ENCODE peak calls at places on chromosomes 6 and 20, in four cellular contexts. W, S, H and G are unnamed samples.

GRCh38 chr20:10982692-10983091 is 308.9 kb upstream of the JAG1 start:
- DNase-seq in W (no peak), S (no peak), H (no peak), G (no peak)

GRCh38 chr6:18025591-18025990 is 38.2 kb upstream of the KIF13A start:
- DNase-seq in W (no peak), S (no peak), H (no peak), G (no peak)

GRCh38 chr6:153511896-153512496 is 380.9 kb upstream of the RGS17 start:
- DNase-seq in W (peak), S (peak), H (no peak), G (no peak)

GRCh38 chr6:44004625-44005506 is 122.4 kb downstream of the MRPL14 start:
- DNase-seq in W (no peak), S (no peak), H (no peak), G (no peak)

GRCh38 chr6:155026366-155027045 is 31.4 kb downstream of the TIAM2 start:
- DNase-seq in W (no peak), S (no peak), H (no peak), G (peak)

GRCh38 chr20:48015943-48016723 is 230.9 kb upstream of the SULF2 start:
- DNase-seq in W (no peak), S (no peak), H (no peak), G (no peak)

GRCh38 chr6:28158318-28158717 is 16.6 kb downstream of the ZKSCAN8 start:
- DNase-seq in W (no peak), S (no peak), H (no peak), G (no peak)

GRCh38 chr20:8571660-8572059 is 439.6 kb downstream of the PLCB1 start:
- DNase-seq in W (no peak), S (no peak), H (no peak), G (no peak)

GRCh38 chr6:156687875-156688549 is 89.2 kb upstream of the ARID1B start:
- DNase-seq in W (no peak), S (no peak), H (no peak), G (no peak)

GRCh38 chr6:134272365-134272764 is 45.5 kb downstream of the SGK1 start:
- DNase-seq in W (no peak), S (no peak), H (no peak), G (no peak)

GRCh38 chr20:47799116-47799715 is 13.9 kb upstream of the SULF2 start:
- DNase-seq in W (no peak), S (no peak), H (no peak), G (no peak)

GRCh38 chr6:3408665-3409064 is 48.2 kb downstream of the SLC22A23 start:
- DNase-seq in W (no peak), S (no peak), H (no peak), G (no peak)

GRCh38 chr6:42103218-42103617 is 39.2 kb downstream of the C6orf132 start:
- DNase-seq in W (no peak), S (no peak), H (no peak), G (no peak)

GRCh38 chr6:137044366-137045220 is at the start of gene IL20RA:
- DNase-seq in W (peak), S (peak), H (no peak), G (no peak)

GRCh38 chr6:64034840-64035656 is 399.4 kb downstream of the PHF3 start:
- DNase-seq in W (no peak), S (no peak), H (no peak), G (no peak)

GRCh38 chr6:3009930-3010329 is 10.2 kb downstream of the NQO2 start:
- DNase-seq in W (no peak), S (no peak), H (no peak), G (no peak)

GRCh38 chr6:99019341-99019740 is 71.6 kb upstream of the FBXL4 start:
- DNase-seq in W (no peak), S (no peak), H (no peak), G (no peak)

GRCh38 chr6:2765896-2766766 is 938 bp downstream of the WRNIP1 start:
- DNase-seq in W (peak), S (no peak), H (no peak), G (no peak)

GRCh38 chr20:10316582-10316981 is 98.0 kb downstream of the SNAP25 start:
- DNase-seq in W (no peak), S (no peak), H (no peak), G (no peak)